ENCODE peak calls at places on chromosomes 12 and 14, in nine cellular contexts. E, V, K, I, U, P, D, X and O are unnamed samples.

GRCh38 chr12:8081228-8081920 is 700 bp upstream of the NECAP1 start:
- DNase-seq in E (no peak), V (no peak), K (no peak), I (no peak), U (no peak), P (peak), D (no peak), X (peak), O (no peak)

GRCh38 chr14:51401272-51401671 is 161.2 kb downstream of the TMX1 start:
- DNase-seq in E (no peak), V (no peak), K (no peak), I (no peak), U (no peak), P (no peak), D (peak), X (no peak), O (peak)

GRCh38 chr12:11959117-11959823 is 111.5 kb upstream of the BCL2L14 start:
- DNase-seq in E (no peak), V (no peak), K (no peak), I (no peak), U (no peak), P (peak), D (no peak), X (peak), O (no peak)

GRCh38 chr12:113154351-113154973 is 4.9 kb downstream of the CFAP73 start:
- DNase-seq in E (peak), V (no peak), K (no peak), I (no peak), U (no peak), P (no peak), D (peak), X (no peak), O (peak)

GRCh38 chr14:38098074-38098846 is 109.4 kb upstream of the SSTR1 start:
- DNase-seq in E (no peak), V (peak), K (no peak), I (no peak), U (no peak), P (no peak), D (peak), X (no peak), O (peak)

GRCh38 chr12:44875954-44876553 is at the start of gene NELL2:
- DNase-seq in E (peak), V (no peak), K (peak), I (peak), U (peak), P (peak), D (peak), X (peak), O (peak)

GRCh38 chr12:30824311-30824710 is 69.6 kb upstream of the CAPRIN2 start:
- DNase-seq in E (no peak), V (no peak), K (no peak), I (no peak), U (no peak), P (no peak), D (no peak), X (no peak), O (no peak)

GRCh38 chr14:51219473-51220448 is 20.3 kb upstream of the TMX1 start:
- DNase-seq in E (peak), V (peak), K (no peak), I (no peak), U (no peak), P (peak), D (peak), X (no peak), O (peak)

GRCh38 chr12:26271024-26271423 is 75.7 kb downstream of the SSPN start:
- DNase-seq in E (no peak), V (no peak), K (no peak), I (no peak), U (no peak), P (no peak), D (no peak), X (no peak), O (peak)

GRCh38 chr12:62834406-62834805 is 100.5 kb downstream of the PPM1H start:
- DNase-seq in E (no peak), V (no peak), K (no peak), I (no peak), U (no peak), P (peak), D (no peak), X (no peak), O (no peak)

GRCh38 chr14:53946404-53947400 is 9.9 kb downstream of the BMP4 start:
- DNase-seq in E (peak), V (peak), K (no peak), I (no peak), U (no peak), P (no peak), D (no peak), X (no peak), O (no peak)

GRCh38 chr12:72273851-72274284 is 1.7 kb downstream of the TRHDE start:
- DNase-seq in E (no peak), V (no peak), K (no peak), I (no peak), U (no peak), P (no peak), D (no peak), X (no peak), O (no peak)

GRCh38 chr12:106766393-106766826 is 8.1 kb upstream of the RIC8B start:
- DNase-seq in E (no peak), V (no peak), K (no peak), I (peak), U (peak), P (no peak), D (no peak), X (no peak), O (peak)

GRCh38 chr14:81157431-81157830 is 63.3 kb downstream of the GTF2A1 start:
- DNase-seq in E (no peak), V (no peak), K (no peak), I (no peak), U (no peak), P (no peak), D (no peak), X (no peak), O (no peak)

DNA sequence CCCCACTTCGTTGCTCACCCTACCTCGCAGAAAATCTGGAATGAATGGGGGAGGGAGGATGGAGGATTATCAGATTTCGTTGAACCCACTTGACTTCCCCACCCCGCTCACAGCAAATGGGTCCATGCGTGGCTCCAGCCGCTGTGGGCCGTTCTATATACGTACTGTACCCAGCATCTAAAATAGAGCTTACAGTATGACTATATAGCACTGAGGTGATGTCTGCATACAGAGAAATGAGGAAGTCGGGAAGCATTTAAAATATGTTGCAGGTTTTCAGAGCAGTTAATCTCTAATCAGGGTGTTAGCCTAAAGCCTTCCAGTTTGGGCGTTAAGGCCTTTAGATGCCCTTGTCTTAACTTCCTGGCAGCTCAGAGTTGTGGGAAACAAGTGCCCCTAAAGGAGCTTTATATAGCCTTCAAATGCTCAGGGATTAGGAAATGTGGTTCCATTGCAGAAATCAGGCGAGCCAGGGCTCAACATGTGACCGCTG is 1.4 kb downstream of the BICDL1 start:
- DNase-seq in E (peak), V (no peak), K (no peak), I (no peak), U (no peak), P (no peak), D (no peak), X (no peak), O (no peak)
- H3K4me3 ChIP-seq in E (peak), V (no peak), K (peak), I (no peak), U (peak), P (peak), D (no peak), X (peak), O (no peak)

GRCh38 chr12:120249266-120249874 is 16.2 kb downstream of the PXN start:
- DNase-seq in E (no peak), V (no peak), K (no peak), I (no peak), U (no peak), P (peak), D (no peak), X (no peak), O (no peak)
- TF ChIP-seq CTCF in E (no peak), V (no peak), K (no peak), I (no peak), U (no peak), P (no peak), D (no peak), X (no peak), O (no peak)

GRCh38 chr14:61696753-61697318 is 1.5 kb downstream of the HIF1A start:
- DNase-seq in E (no peak), V (no peak), K (no peak), I (no peak), U (no peak), P (peak), D (no peak), X (no peak), O (peak)

GRCh38 chr14:61700104-61700886 is 5.0 kb downstream of the HIF1A start:
- DNase-seq in E (no peak), V (no peak), K (no peak), I (no peak), U (no peak), P (no peak), D (no peak), X (no peak), O (peak)

GRCh38 chr14:61698216-61698980 is 3.1 kb downstream of the HIF1A start:
- DNase-seq in E (peak), V (no peak), K (no peak), I (no peak), U (no peak), P (peak), D (no peak), X (no peak), O (peak)

GRCh38 chr14:61701946-61702345 is 6.6 kb downstream of the HIF1A start:
- DNase-seq in E (no peak), V (no peak), K (no peak), I (no peak), U (no peak), P (no peak), D (no peak), X (no peak), O (peak)

GRCh38 chr14:61699092-61699491 is 3.8 kb downstream of the HIF1A start:
- DNase-seq in E (peak), V (no peak), K (no peak), I (no peak), U (no peak), P (peak), D (no peak), X (no peak), O (peak)
- H3K4me3 ChIP-seq in E (peak), V (peak), K (peak), I (peak), U (peak), P (peak), D (peak), X (peak), O (peak)

GRCh38 chr12:69985656-69986055 is 160.6 kb downstream of the MYRFL start:
- DNase-seq in E (peak), V (no peak), K (no peak), I (no peak), U (no peak), P (peak), D (no peak), X (peak), O (no peak)
- TF ChIP-seq CTCF in E (peak), V (no peak), K (no peak), I (no peak), U (peak), P (peak), D (peak), X (peak), O (peak)

DNA sequence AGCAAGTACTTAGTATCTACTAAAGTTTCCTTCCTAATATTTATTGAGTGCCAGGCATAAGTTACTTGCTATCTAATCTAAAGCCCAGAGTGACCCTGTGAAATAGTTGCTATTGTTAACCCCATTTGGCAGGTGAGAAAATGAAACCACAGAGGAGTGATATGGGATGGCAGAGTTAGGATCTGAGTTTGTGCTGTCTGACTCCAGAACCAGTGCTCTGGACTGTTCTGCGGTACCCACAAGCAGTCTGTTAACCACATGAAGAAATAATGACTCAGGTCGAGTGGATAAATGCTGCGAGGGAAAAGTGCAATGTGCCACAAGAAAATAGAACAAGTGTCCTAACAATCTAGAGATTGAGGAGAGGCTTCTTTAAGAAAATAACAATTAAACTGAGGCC is 60.7 kb upstream of the GZMB start:
- DNase-seq in E (no peak), V (no peak), K (no peak), I (no peak), U (no peak), P (no peak), D (no peak), X (no peak), O (no peak)
- H3K4me3 ChIP-seq in E (no peak), V (no peak), K (no peak), I (no peak), U (no peak), P (no peak), D (no peak), X (no peak), O (no peak)

GRCh38 chr14:77603654-77604270 is 12.7 kb downstream of the SPTLC2 start:
- DNase-seq in E (no peak), V (no peak), K (no peak), I (no peak), U (no peak), P (no peak), D (no peak), X (peak), O (no peak)
- TF ChIP-seq CTCF in E (peak), V (peak), K (peak), I (no peak), U (peak), P (peak), D (peak), X (no peak), O (peak)

DNA sequence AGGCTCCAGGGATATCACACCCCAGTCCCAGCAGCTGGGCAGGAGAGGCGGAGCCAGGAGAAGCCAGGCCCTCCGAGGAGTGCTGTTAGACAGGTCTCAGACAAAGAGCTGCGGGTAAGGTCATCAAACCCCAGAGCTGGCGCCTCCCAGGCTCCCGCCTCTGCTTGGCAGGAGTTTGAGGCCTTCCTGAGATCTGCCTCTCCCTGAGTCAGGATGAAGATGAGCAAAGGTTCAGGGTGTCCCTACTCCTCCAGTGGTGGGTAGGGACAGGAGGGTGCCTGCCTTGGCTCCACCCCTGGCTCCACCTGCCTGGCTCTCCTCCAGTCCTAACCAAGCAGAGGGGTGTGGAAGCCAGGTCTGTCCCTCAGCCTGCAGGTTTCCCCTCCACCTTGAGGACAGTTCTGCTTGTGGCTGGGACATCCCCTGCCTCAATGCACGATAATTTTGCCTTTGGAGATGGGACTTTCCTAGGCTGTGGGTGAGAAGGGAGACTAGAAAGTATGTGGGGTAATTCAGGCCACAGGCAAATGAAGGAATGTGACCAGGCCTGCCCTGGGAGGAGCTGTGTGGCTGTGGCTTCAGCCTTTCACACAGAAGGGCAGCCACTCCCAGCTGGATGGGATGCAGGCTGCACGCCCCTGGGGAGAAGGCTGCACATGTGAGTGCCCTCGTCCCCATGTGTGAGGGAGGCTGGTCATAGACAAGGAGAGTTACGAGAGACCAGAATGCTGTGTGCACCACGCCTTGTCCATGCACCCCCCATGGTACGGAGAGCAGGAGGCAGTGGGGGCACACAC is 2.2 kb downstream of the PLEKHG6 start:
- DNase-seq in E (peak), V (no peak), K (no peak), I (no peak), U (peak), P (peak), D (peak), X (peak), O (no peak)
- H3K4me3 ChIP-seq in E (no peak), V (no peak), K (no peak), I (no peak), U (no peak), P (peak), D (no peak), X (peak), O (no peak)

GRCh38 chr14:68941820-68942219 is 37.3 kb downstream of the ACTN1 start:
- DNase-seq in E (peak), V (peak), K (no peak), I (peak), U (no peak), P (no peak), D (peak), X (no peak), O (peak)
- TF ChIP-seq CTCF in E (peak), V (peak), K (no peak), I (peak), U (no peak), P (peak), D (peak), X (no peak), O (peak)

DNA sequence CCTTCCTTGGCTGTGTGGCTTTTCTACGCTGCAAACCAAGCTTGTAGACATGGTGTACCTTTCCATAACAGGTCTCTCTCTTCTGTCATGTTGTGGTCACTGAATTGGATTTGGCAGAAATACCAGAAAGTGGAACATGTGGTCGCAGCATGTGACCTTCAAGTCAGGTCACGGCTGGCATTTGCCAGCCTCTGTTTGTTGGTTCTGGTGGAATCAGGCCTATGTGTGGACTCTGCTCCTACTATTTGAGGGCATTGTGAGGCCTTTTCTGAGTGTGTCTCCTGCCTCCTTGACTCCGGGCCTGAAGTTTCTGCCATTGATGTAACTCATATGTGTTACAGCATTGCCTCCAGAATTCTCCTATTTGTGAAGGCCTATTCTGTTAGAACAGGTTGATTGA is 116.7 kb downstream of the CACNA1C start:
- DNase-seq in E (no peak), V (no peak), K (no peak), I (no peak), U (no peak), P (no peak), D (no peak), X (no peak), O (no peak)
- H3K4me3 ChIP-seq in E (no peak), V (no peak), K (no peak), I (no peak), U (no peak), P (no peak), D (no peak), X (no peak), O (no peak)

DNA sequence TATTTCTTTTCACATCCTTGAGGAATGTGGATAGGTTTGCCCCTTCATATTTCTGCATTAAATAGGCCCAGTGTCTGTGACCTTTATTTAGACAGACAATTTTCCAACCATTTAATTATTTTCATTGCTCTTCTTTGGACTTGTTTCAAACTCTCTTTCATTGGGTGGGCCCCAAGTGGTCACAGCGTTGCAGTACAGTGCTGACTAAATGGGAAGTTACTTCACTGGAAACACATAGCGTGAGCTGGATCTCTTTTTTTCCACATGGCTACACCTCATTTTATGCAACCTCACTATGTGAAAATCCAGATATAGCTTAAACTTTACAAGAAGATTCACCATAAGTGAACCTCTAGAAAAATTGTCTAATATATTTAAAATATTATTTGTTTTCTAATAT is 438.9 kb downstream of the ADAMTS20 start:
- DNase-seq in E (no peak), V (no peak), K (no peak), I (no peak), U (no peak), P (no peak), D (peak), X (no peak), O (peak)
- TF ChIP-seq CTCF in E (peak), V (peak), K (no peak), I (no peak), U (no peak), P (no peak), D (peak), X (no peak), O (peak)